ENCODE peak calls at places on chromosomes 2 and 18, in six cellular contexts. H is sigmoid colon, Q is suprapubic skin, M is body of pancreas, X is adrenal gland, C is neural progenitor cell. K is an unnamed sample.

GRCh38 chr18:14026199-14026598 is 106.0 kb downstream of the ZNF519 start:
- DNase-seq in X (no peak), C (no peak), H (no peak), M (no peak), Q (no peak), K (no peak)

GRCh38 chr2:205906419-205906818 is 179.6 kb downstream of the INO80D start:
- DNase-seq in X (no peak), M (no peak), H (no peak), Q (no peak), C (no peak), K (no peak)

GRCh38 chr2:113175101-113175628 is 1.4 kb downstream of the PSD4 start:
- DNase-seq in Q (no peak), X (no peak), H (no peak), M (peak; percentile 24), C (no peak), K (no peak)

GRCh38 chr2:69305166-69305565 is 81.9 kb downstream of the GFPT1 start:
- DNase-seq in H (no peak), M (no peak), Q (no peak), X (no peak), C (no peak), K (no peak)

GRCh38 chr18:72652990-72653593 is 109.0 kb upstream of the CBLN2 start:
- DNase-seq in C (peak; percentile 67), X (no peak), H (no peak), M (peak; percentile 27), Q (no peak), K (peak; percentile 49)

GRCh38 chr2:228131833-228132232 is 49.7 kb downstream of the SPHKAP start:
- DNase-seq in C (no peak), X (no peak), Q (no peak), H (no peak), M (no peak), K (no peak)

GRCh38 chr2:39730685-39731302 is 48.3 kb downstream of the THUMPD2 start:
- DNase-seq in H (no peak), Q (no peak), X (no peak), M (no peak), C (peak; percentile 39), K (peak; percentile 32)

GRCh38 chr2:127146820-127147502 is 40.0 kb upstream of the BIN1 start:
- DNase-seq in X (no peak), H (no peak), M (no peak), Q (no peak), C (peak; percentile 58), K (no peak)

GRCh38 chr2:112674229-112674628 is 28.5 kb downstream of the SLC20A1 start:
- DNase-seq in Q (no peak), C (no peak), H (peak; percentile 82), M (peak; percentile 74), X (peak; percentile 48), K (no peak)

GRCh38 chr2:79630972-79631551 is 118.2 kb downstream of the CTNNA2 start:
- DNase-seq in X (no peak), M (no peak), H (no peak), Q (no peak), C (no peak), K (no peak)

GRCh38 chr2:118059919-118060478 is 28.3 kb upstream of the INSIG2 start:
- DNase-seq in C (no peak), H (no peak), X (no peak), Q (no peak), M (no peak), K (no peak)

GRCh38 chr2:239597216-239597615 is 196.4 kb upstream of the HDAC4 start:
- DNase-seq in X (peak; percentile 4), C (no peak), Q (peak; percentile 32), M (peak; percentile 0), H (peak; percentile 40), K (no peak)

GRCh38 chr2:32399221-32399620 is 42.4 kb downstream of the BIRC6 start:
- DNase-seq in Q (no peak), C (no peak), M (no peak), H (no peak), X (no peak), K (no peak)

GRCh38 chr18:23822590-23823385 is 133.5 kb downstream of the LAMA3 start:
- DNase-seq in C (no peak), Q (no peak), M (peak; percentile 13), H (no peak), X (no peak), K (no peak)

GRCh38 chr2:35298493-35298892 is 1057.1 kb upstream of the CRIM1 start:
- DNase-seq in M (no peak), C (no peak), X (peak; percentile 16), Q (no peak), H (no peak), K (no peak)

GRCh38 chr2:24530796-24531195 is 39.7 kb downstream of the NCOA1 start:
- DNase-seq in Q (no peak), H (no peak), X (no peak), C (no peak), M (no peak), K (no peak)

GRCh38 chr2:30225131-30225762 is 6.1 kb upstream of the LBH start:
- DNase-seq in C (peak; percentile 19), X (no peak), H (peak; percentile 84), M (no peak), Q (no peak), K (peak; percentile 94)

GRCh38 chr2:195574305-195574704 is 82.7 kb upstream of the SLC39A10 start:
- DNase-seq in H (no peak), Q (no peak), M (no peak), C (no peak), X (no peak), K (no peak)

GRCh38 chr2:128635361-128635900 is 316.8 kb upstream of the HS6ST1 start:
- DNase-seq in H (peak; percentile 45), X (no peak), M (no peak), C (no peak), Q (peak; percentile 32), K (peak; percentile 40)

GRCh38 chr2:30481323-30481800 is 34.3 kb downstream of the LCLAT1 start:
- DNase-seq in H (no peak), Q (no peak), X (no peak), C (no peak), M (peak; percentile 51), K (no peak)

GRCh38 chr2:8489221-8489620 is 192.6 kb upstream of the ID2 start:
- DNase-seq in M (no peak), H (peak; percentile 35), Q (peak; percentile 37), X (no peak), C (no peak), K (no peak)

GRCh38 chr2:15223887-15224286 is 337.2 kb downstream of the NBAS start:
- DNase-seq in H (no peak), X (no peak), M (no peak), Q (no peak), C (no peak), K (peak; percentile 87)

GRCh38 chr2:99878951-99879350 is 263.4 kb downstream of the AFF3 start:
- DNase-seq in M (no peak), Q (no peak), C (no peak), X (no peak), H (no peak), K (no peak)

GRCh38 chr2:240146141-240146561 is 5.7 kb upstream of the OTOS start:
- DNase-seq in M (no peak), X (no peak), Q (no peak), H (no peak), C (no peak), K (no peak)

GRCh38 chr18:12774982-12775381 is 72.1 kb downstream of the PSMG2 start:
- DNase-seq in M (no peak), C (no peak), Q (no peak), H (no peak), X (no peak), K (no peak)

GRCh38 chr2:215659650-215660049 is 223.8 kb upstream of the FN1 start:
- DNase-seq in H (no peak), C (no peak), X (no peak), Q (no peak), M (no peak), K (no peak)

GRCh38 chr2:215668329-215668728 is 232.5 kb upstream of the FN1 start:
- DNase-seq in Q (no peak), C (no peak), M (no peak), H (peak; percentile 89), X (no peak), K (peak; percentile 11)

GRCh38 chr2:215660687-215661086 is 224.8 kb upstream of the FN1 start:
- DNase-seq in X (no peak), Q (no peak), H (no peak), M (peak; percentile 9), C (no peak), K (no peak)

GRCh38 chr2:215667544-215668243 is 231.8 kb upstream of the FN1 start:
- DNase-seq in H (no peak), M (no peak), C (no peak), Q (no peak), X (no peak), K (no peak)

GRCh38 chr2:215664847-215665525 is 229.1 kb upstream of the FN1 start:
- DNase-seq in Q (no peak), M (peak; percentile 25), C (no peak), X (no peak), H (no peak), K (no peak)
- H3K27ac ChIP-seq in Q (no peak overlapping the region), M (no peak overlapping the region), C (no peak overlapping the region), X (no peak overlapping the region), H (peak overlapping the region; percentile 76), K (no peak overlapping the region)

GRCh38 chr2:42050350-42051167 is 2.7 kb downstream of the PKDCC start:
- DNase-seq in C (no peak), Q (no peak), X (no peak), M (no peak), H (no peak), K (no peak)

GRCh38 chr2:42051168-42052125 is 3.6 kb downstream of the PKDCC start:
- DNase-seq in C (peak; percentile 65), H (peak; percentile 69), Q (no peak), M (no peak), X (no peak), K (no peak)

GRCh38 chr2:42048318-42049251 is 764 bp downstream of the PKDCC start:
- DNase-seq in C (peak; percentile 64), Q (no peak), M (no peak), H (peak; percentile 75), X (no peak), K (peak; percentile 49)

GRCh38 chr2:42047488-42048317 is at the start of gene PKDCC:
- DNase-seq in M (peak; percentile 81), H (peak; percentile 95), X (peak; percentile 90), Q (peak; percentile 79), C (peak; percentile 95), K (peak; percentile 93)

GRCh38 chr2:42049411-42050349 is 1.9 kb downstream of the PKDCC start:
- DNase-seq in M (no peak), Q (no peak), X (no peak), C (no peak), H (peak; percentile 70), K (peak; percentile 37)
- H3K27me3 ChIP-seq in M (no peaks in the 10 kb centered on the region), Q (peaks cover 21% of the 10 kb centered on the region), X (no peaks in the 10 kb centered on the region), C (no peaks in the 10 kb centered on the region), H (no peaks in the 10 kb centered on the region), K (no peaks in the 10 kb centered on the region)

GRCh38 chr18:63505566-63506335 is 29.0 kb downstream of the SERPINB5 start:
- DNase-seq in X (no peak), Q (no peak), M (peak; percentile 6), C (peak; percentile 61), H (no peak), K (peak; percentile 23)
- TF ChIP-seq CTCF in X (peak; percentile 15), Q (peak; percentile 46), M (no peak), C (peak; percentile 72), H (no peak), K (peak; percentile 61)

DNA sequence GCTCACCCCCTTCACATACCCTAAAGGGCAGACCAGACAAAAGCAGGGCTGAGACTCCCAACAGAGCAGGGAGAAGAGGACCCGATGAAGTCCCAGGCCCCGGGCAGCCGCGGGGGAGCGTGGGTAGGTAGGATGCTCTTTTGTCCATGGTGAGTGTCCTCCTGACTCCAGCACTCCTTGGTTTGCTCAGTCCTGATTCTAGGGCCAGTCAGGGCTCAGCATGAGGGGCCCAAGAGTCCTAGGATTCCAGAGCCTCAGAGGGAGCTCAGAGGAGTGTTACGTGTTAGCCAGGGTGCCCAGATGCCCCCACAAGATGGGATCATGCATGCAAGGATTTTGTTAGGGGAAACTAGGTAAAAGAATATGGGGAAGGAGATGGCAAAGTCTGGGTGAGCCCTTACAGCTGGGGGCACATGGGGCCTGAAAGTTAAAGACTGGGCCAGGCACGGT is 64.8 kb downstream of the SMAD7 start:
- DNase-seq in Q (no peak), M (no peak), H (peak; percentile 20), C (no peak), X (no peak), K (no peak)
- H3K27ac ChIP-seq in Q (no peak overlapping the region), M (no peak overlapping the region), H (no peak overlapping the region), C (no peak overlapping the region), X (no peak overlapping the region), K (no peak overlapping the region)